ENCODE peak calls at places on chromosomes 13 and 19, in seven cellular contexts. One of them, this sample, is unnamed.

GRCh38 chr19:45906221-45906620 is 3.8 kb upstream of the MYPOP start:
- DNase-seq in stromal cell of bone marrow: peak
- DNase-seq in activated CD4-positive, CD25-positive, alpha-beta regulatory T cell treated with anti-CD3 and anti-CD28 coated beads, Interleukin-2, amount 50 U/mL, for 16 hours: no peak
- DNase-seq in glutamatergic neuron: no peak
- DNase-seq in EL: peak
- DNase-seq in lower leg skin: no peak
- DNase-seq in lung microvascular endothelial cell: peak
- DNase-seq in this sample: no peak

GRCh38 chr13:111020546-111020945 is 94.6 kb upstream of the ARHGEF7 start:
- DNase-seq in glutamatergic neuron: no peak
- DNase-seq in activated CD4-positive, CD25-positive, alpha-beta regulatory T cell treated with anti-CD3 and anti-CD28 coated beads, Interleukin-2, amount 50 U/mL, for 16 hours: no peak
- DNase-seq in lower leg skin: no peak
- DNase-seq in stromal cell of bone marrow: no peak
- DNase-seq in EL: no peak
- DNase-seq in lung microvascular endothelial cell: no peak
- DNase-seq in this sample: no peak

GRCh38 chr19:42325896-42326771 is 699 bp downstream of the MEGF8 start:
- DNase-seq in lung microvascular endothelial cell: peak
- DNase-seq in stromal cell of bone marrow: no peak
- DNase-seq in EL: no peak
- DNase-seq in lower leg skin: peak
- DNase-seq in glutamatergic neuron: peak
- DNase-seq in activated CD4-positive, CD25-positive, alpha-beta regulatory T cell treated with anti-CD3 and anti-CD28 coated beads, Interleukin-2, amount 50 U/mL, for 16 hours: no peak
- DNase-seq in this sample: no peak

GRCh38 chr19:49231804-49232203 is 74.2 kb downstream of the TRPM4 start:
- DNase-seq in lung microvascular endothelial cell: no peak
- DNase-seq in lower leg skin: no peak
- DNase-seq in activated CD4-positive, CD25-positive, alpha-beta regulatory T cell treated with anti-CD3 and anti-CD28 coated beads, Interleukin-2, amount 50 U/mL, for 16 hours: no peak
- DNase-seq in EL: no peak
- DNase-seq in glutamatergic neuron: no peak
- DNase-seq in stromal cell of bone marrow: no peak
- DNase-seq in this sample: no peak

GRCh38 chr13:113092776-113093579 is 12.6 kb upstream of the F7 start:
- DNase-seq in activated CD4-positive, CD25-positive, alpha-beta regulatory T cell treated with anti-CD3 and anti-CD28 coated beads, Interleukin-2, amount 50 U/mL, for 16 hours: no peak
- DNase-seq in lung microvascular endothelial cell: no peak
- DNase-seq in lower leg skin: no peak
- DNase-seq in EL: no peak
- DNase-seq in stromal cell of bone marrow: no peak
- DNase-seq in glutamatergic neuron: peak
- DNase-seq in this sample: no peak

GRCh38 chr19:14826006-14826405 is 9.0 kb downstream of the OR7A5 start:
- DNase-seq in glutamatergic neuron: no peak
- DNase-seq in EL: no peak
- DNase-seq in activated CD4-positive, CD25-positive, alpha-beta regulatory T cell treated with anti-CD3 and anti-CD28 coated beads, Interleukin-2, amount 50 U/mL, for 16 hours: no peak
- DNase-seq in lung microvascular endothelial cell: no peak
- DNase-seq in stromal cell of bone marrow: no peak
- DNase-seq in lower leg skin: no peak
- DNase-seq in this sample: no peak

GRCh38 chr19:45245826-45246225 is 619 bp upstream of the EXOC3L2 start:
- DNase-seq in lung microvascular endothelial cell: peak
- DNase-seq in stromal cell of bone marrow: no peak
- DNase-seq in glutamatergic neuron: no peak
- DNase-seq in lower leg skin: no peak
- DNase-seq in activated CD4-positive, CD25-positive, alpha-beta regulatory T cell treated with anti-CD3 and anti-CD28 coated beads, Interleukin-2, amount 50 U/mL, for 16 hours: no peak
- DNase-seq in EL: no peak
- DNase-seq in this sample: no peak

GRCh38 chr13:112250788-112251445 is 125.2 kb upstream of the SPACA7 start:
- DNase-seq in EL: no peak
- DNase-seq in activated CD4-positive, CD25-positive, alpha-beta regulatory T cell treated with anti-CD3 and anti-CD28 coated beads, Interleukin-2, amount 50 U/mL, for 16 hours: no peak
- DNase-seq in glutamatergic neuron: no peak
- DNase-seq in lung microvascular endothelial cell: no peak
- DNase-seq in lower leg skin: peak
- DNase-seq in stromal cell of bone marrow: no peak
- DNase-seq in this sample: no peak

GRCh38 chr19:12513531-12514061 is 29.0 kb upstream of the ZNF709 start:
- DNase-seq in glutamatergic neuron: no peak
- DNase-seq in EL: no peak
- DNase-seq in lower leg skin: no peak
- DNase-seq in stromal cell of bone marrow: no peak
- DNase-seq in activated CD4-positive, CD25-positive, alpha-beta regulatory T cell treated with anti-CD3 and anti-CD28 coated beads, Interleukin-2, amount 50 U/mL, for 16 hours: no peak
- DNase-seq in lung microvascular endothelial cell: no peak
- DNase-seq in this sample: no peak

GRCh38 chr13:106100261-106100919 is 435.1 kb downstream of the EFNB2 start:
- DNase-seq in EL: no peak
- DNase-seq in glutamatergic neuron: no peak
- DNase-seq in lung microvascular endothelial cell: no peak
- DNase-seq in activated CD4-positive, CD25-positive, alpha-beta regulatory T cell treated with anti-CD3 and anti-CD28 coated beads, Interleukin-2, amount 50 U/mL, for 16 hours: no peak
- DNase-seq in stromal cell of bone marrow: no peak
- DNase-seq in lower leg skin: no peak
- DNase-seq in this sample: no peak

GRCh38 chr13:96963786-96964475 is 30.3 kb downstream of the OXGR1 start:
- DNase-seq in lung microvascular endothelial cell: no peak
- DNase-seq in glutamatergic neuron: no peak
- DNase-seq in lower leg skin: no peak
- DNase-seq in activated CD4-positive, CD25-positive, alpha-beta regulatory T cell treated with anti-CD3 and anti-CD28 coated beads, Interleukin-2, amount 50 U/mL, for 16 hours: no peak
- DNase-seq in stromal cell of bone marrow: no peak
- DNase-seq in EL: no peak
- DNase-seq in this sample: no peak

GRCh38 chr19:19119325-19120237 is 18.7 kb downstream of the TMEM161A start:
- DNase-seq in EL: no peak
- DNase-seq in stromal cell of bone marrow: no peak
- DNase-seq in glutamatergic neuron: no peak
- DNase-seq in activated CD4-positive, CD25-positive, alpha-beta regulatory T cell treated with anti-CD3 and anti-CD28 coated beads, Interleukin-2, amount 50 U/mL, for 16 hours: no peak
- DNase-seq in lung microvascular endothelial cell: no peak
- DNase-seq in lower leg skin: no peak
- DNase-seq in this sample: no peak

GRCh38 chr19:4445963-4446668 is 11.5 kb downstream of the UBXN6 start:
- DNase-seq in stromal cell of bone marrow: no peak
- DNase-seq in glutamatergic neuron: no peak
- DNase-seq in activated CD4-positive, CD25-positive, alpha-beta regulatory T cell treated with anti-CD3 and anti-CD28 coated beads, Interleukin-2, amount 50 U/mL, for 16 hours: no peak
- DNase-seq in lower leg skin: no peak
- DNase-seq in lung microvascular endothelial cell: no peak
- DNase-seq in EL: no peak
- DNase-seq in this sample: no peak

GRCh38 chr13:32115069-32115468 is 83.5 kb downstream of the FRY start:
- DNase-seq in stromal cell of bone marrow: no peak
- DNase-seq in lower leg skin: no peak
- DNase-seq in glutamatergic neuron: no peak
- DNase-seq in activated CD4-positive, CD25-positive, alpha-beta regulatory T cell treated with anti-CD3 and anti-CD28 coated beads, Interleukin-2, amount 50 U/mL, for 16 hours: no peak
- DNase-seq in EL: no peak
- DNase-seq in lung microvascular endothelial cell: peak
- DNase-seq in this sample: no peak

GRCh38 chr13:112246731-112247470 is 129.3 kb upstream of the SPACA7 start:
- DNase-seq in glutamatergic neuron: no peak
- DNase-seq in lung microvascular endothelial cell: no peak
- DNase-seq in activated CD4-positive, CD25-positive, alpha-beta regulatory T cell treated with anti-CD3 and anti-CD28 coated beads, Interleukin-2, amount 50 U/mL, for 16 hours: no peak
- DNase-seq in EL: no peak
- DNase-seq in stromal cell of bone marrow: no peak
- DNase-seq in lower leg skin: peak
- DNase-seq in this sample: peak